ENCODE peak calls at places on chromosomes 11 and 22, in nine cellular contexts. L, Y, P, J, C, S, G, V and Q are unnamed samples.

GRCh38 chr11:26193714-26194373 is 138.1 kb upstream of the ANO3 start:
- DNase-seq in L (no peak), Y (no peak), P (no peak), J (no peak), C (no peak), S (no peak), G (no peak), V (no peak), Q (no peak)

GRCh38 chr11:126485986-126486635 is 130.6 kb downstream of the ST3GAL4 start:
- DNase-seq in L (no peak), Y (no peak), P (no peak), J (no peak), C (no peak), S (peak), G (no peak), V (no peak), Q (no peak)

GRCh38 chr11:24389575-24389974 is 107.3 kb upstream of the LUZP2 start:
- DNase-seq in L (no peak), Y (no peak), P (no peak), J (no peak), C (no peak), S (no peak), G (no peak), V (no peak), Q (no peak)

GRCh38 chr22:19824197-19825015 is 30.3 kb downstream of the GNB1L start:
- DNase-seq in L (no peak), Y (peak), P (peak), J (peak), C (no peak), S (no peak), G (peak), V (peak), Q (peak)

GRCh38 chr11:113615098-113615497 is 91.0 kb downstream of the TMPRSS5 start:
- DNase-seq in L (no peak), Y (no peak), P (no peak), J (no peak), C (no peak), S (no peak), G (no peak), V (no peak), Q (no peak)

GRCh38 chr22:29155966-29156365 is 49.7 kb upstream of the EMID1 start:
- DNase-seq in L (no peak), Y (no peak), P (no peak), J (peak), C (no peak), S (peak), G (no peak), V (no peak), Q (no peak)

GRCh38 chr11:117835576-117835975 is 11.0 kb upstream of the FXYD2 start:
- DNase-seq in L (no peak), Y (no peak), P (no peak), J (peak), C (peak), S (no peak), G (no peak), V (no peak), Q (peak)

GRCh38 chr22:27866136-27867091 is 52.6 kb downstream of the PITPNB start:
- DNase-seq in L (no peak), Y (peak), P (no peak), J (peak), C (peak), S (peak), G (no peak), V (peak), Q (no peak)

GRCh38 chr22:30127749-30128166 is 47.5 kb downstream of the HORMAD2 start:
- DNase-seq in L (no peak), Y (no peak), P (no peak), J (no peak), C (no peak), S (no peak), G (no peak), V (no peak), Q (no peak)

GRCh38 chr11:48019230-48019584 is 38.8 kb downstream of the PTPRJ start:
- DNase-seq in L (no peak), Y (no peak), P (no peak), J (no peak), C (no peak), S (no peak), G (peak), V (no peak), Q (no peak)

GRCh38 chr22:35601743-35602633 is 15.1 kb downstream of the MB start:
- DNase-seq in L (no peak), Y (peak), P (no peak), J (no peak), C (no peak), S (no peak), G (peak), V (no peak), Q (no peak)

GRCh38 chr22:26903030-26903856 is 245.9 kb downstream of the MIAT start:
- DNase-seq in L (no peak), Y (no peak), P (no peak), J (no peak), C (no peak), S (peak), G (no peak), V (no peak), Q (peak)

GRCh38 chr11:29018631-29019030 is 910.4 kb downstream of the METTL15 start:
- DNase-seq in L (no peak), Y (no peak), P (no peak), J (no peak), C (no peak), S (no peak), G (no peak), V (no peak), Q (no peak)

GRCh38 chr11:66692871-66693331 is 15.2 kb upstream of the RBM4B start:
- DNase-seq in L (no peak), Y (no peak), P (no peak), J (no peak), C (no peak), S (no peak), G (no peak), V (no peak), Q (no peak)

GRCh38 chr11:66696186-66696585 is 18.5 kb upstream of the RBM4B start:
- DNase-seq in L (no peak), Y (no peak), P (peak), J (no peak), C (no peak), S (no peak), G (no peak), V (no peak), Q (no peak)

GRCh38 chr11:66693356-66694055 is 15.8 kb upstream of the RBM4B start:
- DNase-seq in L (no peak), Y (no peak), P (no peak), J (no peak), C (no peak), S (no peak), G (no peak), V (no peak), Q (no peak)

GRCh38 chr11:66694056-66694410 is 16.3 kb upstream of the RBM4B start:
- DNase-seq in L (no peak), Y (peak), P (no peak), J (no peak), C (no peak), S (no peak), G (no peak), V (no peak), Q (no peak)

GRCh38 chr11:66694732-66695207 is 17.1 kb upstream of the RBM4B start:
- DNase-seq in L (peak), Y (peak), P (peak), J (peak), C (peak), S (peak), G (peak), V (peak), Q (peak)
- H3K27ac ChIP-seq in L (peak), Y (peak), P (no peak), J (no peak), C (no peak), S (no peak), G (no peak), V (no peak), Q (no peak)

GRCh38 chr22:31825513-31825912 is 71.7 kb downstream of the DEPDC5 start:
- DNase-seq in L (no peak), Y (no peak), P (no peak), J (no peak), C (no peak), S (no peak), G (no peak), V (no peak), Q (no peak)

GRCh38 chr22:31828739-31829138 is 74.9 kb downstream of the DEPDC5 start:
- DNase-seq in L (no peak), Y (no peak), P (no peak), J (no peak), C (no peak), S (no peak), G (no peak), V (no peak), Q (no peak)

GRCh38 chr22:31826443-31826842 is 72.6 kb downstream of the DEPDC5 start:
- DNase-seq in L (no peak), Y (no peak), P (no peak), J (no peak), C (no peak), S (no peak), G (no peak), V (no peak), Q (no peak)

GRCh38 chr22:31830721-31831070 is 76.9 kb downstream of the DEPDC5 start:
- DNase-seq in L (no peak), Y (no peak), P (no peak), J (no peak), C (no peak), S (no peak), G (peak), V (no peak), Q (no peak)

GRCh38 chr22:31829505-31829904 is 75.7 kb downstream of the DEPDC5 start:
- DNase-seq in L (no peak), Y (peak), P (no peak), J (no peak), C (peak), S (peak), G (no peak), V (no peak), Q (no peak)
- TF ChIP-seq POLR2A in L (no peak), Y (no peak), P (no peak), J (no peak), C (no peak), S (no peak), G (no peak), V (no peak), Q (no peak)

GRCh38 chr11:135075740-135076139 is 663.7 kb upstream of the B3GAT1 start:
- DNase-seq in L (no peak), Y (peak), P (no peak), J (peak), C (peak), S (peak), G (peak), V (no peak), Q (peak)

GRCh38 chr11:135073870-135074269 is 661.8 kb upstream of the B3GAT1 start:
- DNase-seq in L (no peak), Y (no peak), P (no peak), J (no peak), C (no peak), S (no peak), G (no peak), V (no peak), Q (no peak)

GRCh38 chr11:135073444-135073843 is 661.4 kb upstream of the B3GAT1 start:
- DNase-seq in L (no peak), Y (no peak), P (no peak), J (no peak), C (no peak), S (no peak), G (no peak), V (no peak), Q (no peak)

GRCh38 chr11:135069884-135070283 is 657.8 kb upstream of the B3GAT1 start:
- DNase-seq in L (no peak), Y (no peak), P (no peak), J (no peak), C (no peak), S (no peak), G (no peak), V (no peak), Q (no peak)

GRCh38 chr11:135074397-135074998 is 662.5 kb upstream of the B3GAT1 start:
- DNase-seq in L (no peak), Y (no peak), P (no peak), J (no peak), C (no peak), S (no peak), G (no peak), V (no peak), Q (no peak)
- TF ChIP-seq CTCF in L (no peak), Y (no peak), P (no peak), J (no peak), C (no peak), S (no peak), G (no peak), V (no peak), Q (peak)

GRCh38 chr11:1756791-1757771 is 6.6 kb downstream of the CTSD start:
- DNase-seq in L (no peak), Y (peak), P (peak), J (no peak), C (no peak), S (no peak), G (no peak), V (no peak), Q (no peak)

GRCh38 chr11:1759851-1760220 is 3.9 kb downstream of the CTSD start:
- DNase-seq in L (no peak), Y (no peak), P (peak), J (no peak), C (no peak), S (no peak), G (no peak), V (no peak), Q (no peak)

GRCh38 chr11:1758611-1759150 is 5.0 kb downstream of the CTSD start:
- DNase-seq in L (no peak), Y (no peak), P (no peak), J (no peak), C (no peak), S (no peak), G (no peak), V (no peak), Q (no peak)

GRCh38 chr11:1759151-1759850 is 4.4 kb downstream of the CTSD start:
- DNase-seq in L (no peak), Y (peak), P (peak), J (no peak), C (no peak), S (no peak), G (no peak), V (no peak), Q (no peak)

DNA sequence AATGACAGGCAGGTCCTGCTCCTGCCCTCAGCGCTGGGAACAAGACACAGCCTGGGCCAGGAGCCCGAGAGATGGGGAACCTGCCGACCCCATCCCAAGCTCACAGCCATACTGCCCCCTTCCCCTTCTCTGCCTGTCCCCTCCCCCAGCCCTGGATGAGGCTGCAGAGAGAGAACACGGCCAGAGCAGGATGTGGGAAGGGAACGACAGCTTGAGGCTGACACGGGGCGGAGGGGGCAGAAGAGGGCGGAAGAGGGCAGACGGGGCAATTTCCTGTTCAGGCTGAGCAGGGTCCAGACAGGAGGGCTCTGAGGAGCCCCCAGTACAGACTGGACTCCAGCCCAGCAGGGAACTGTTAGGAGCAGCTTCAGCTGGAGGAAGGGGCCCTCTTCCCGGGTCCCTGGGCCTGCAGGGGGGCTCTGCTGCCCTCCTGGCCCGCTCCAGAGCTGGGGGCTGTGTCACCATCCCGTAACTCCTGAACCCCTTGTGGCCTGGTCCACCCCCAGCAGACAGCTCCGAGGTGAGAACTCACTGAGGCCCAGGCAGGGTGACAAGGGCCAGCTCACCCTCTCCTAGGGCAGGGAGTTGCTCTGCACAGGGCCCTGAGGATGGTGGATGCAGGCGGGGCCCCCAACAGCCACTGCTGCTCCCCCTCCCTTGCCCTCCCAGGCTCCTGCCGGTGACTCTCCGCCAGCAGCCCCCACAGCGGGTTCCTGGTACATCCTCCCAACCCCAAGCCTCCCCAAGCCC is 5.7 kb downstream of the CTSD start:
- DNase-seq in L (no peak), Y (peak), P (peak), J (no peak), C (no peak), S (no peak), G (no peak), V (no peak), Q (no peak)
- H3K27ac ChIP-seq in L (peak), Y (peak), P (peak), J (no peak), C (no peak), S (no peak), G (no peak), V (no peak), Q (peak)

GRCh38 chr11:65047581-65048422 is 6.8 kb downstream of the SAC3D1 start:
- DNase-seq in L (no peak), Y (no peak), P (no peak), J (no peak), C (peak), S (peak), G (no peak), V (peak), Q (peak)

GRCh38 chr11:65043881-65044501 is 3.0 kb downstream of the SAC3D1 start:
- DNase-seq in L (no peak), Y (peak), P (no peak), J (no peak), C (no peak), S (no peak), G (peak), V (peak), Q (no peak)

GRCh38 chr11:65042899-65043298 is 1.9 kb downstream of the SAC3D1 start:
- DNase-seq in L (no peak), Y (no peak), P (no peak), J (no peak), C (no peak), S (no peak), G (no peak), V (no peak), Q (no peak)

GRCh38 chr11:65045061-65045460 is 4.1 kb downstream of the SAC3D1 start:
- DNase-seq in L (no peak), Y (no peak), P (no peak), J (no peak), C (no peak), S (no peak), G (no peak), V (no peak), Q (no peak)

DNA sequence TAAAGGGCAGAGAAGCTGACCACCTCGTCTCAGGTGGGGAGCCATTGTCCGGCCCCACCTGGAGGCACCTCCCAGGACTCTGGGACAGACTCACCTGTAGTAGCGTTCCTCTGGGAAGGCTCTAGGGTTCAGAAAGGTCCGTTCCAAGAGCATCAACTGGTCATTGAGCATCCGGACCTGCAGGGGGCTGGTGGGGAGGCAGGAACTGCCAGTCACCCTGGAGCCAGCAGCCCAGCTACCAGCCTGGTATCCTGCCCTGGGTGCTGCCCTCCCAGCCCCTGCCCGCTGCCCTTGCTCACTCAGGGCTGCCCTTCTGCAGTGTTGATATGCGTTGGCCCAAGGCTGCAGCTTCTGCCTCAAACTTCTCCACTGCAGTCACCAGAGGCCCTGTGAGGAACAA is 4.7 kb downstream of the SAC3D1 start:
- DNase-seq in L (no peak), Y (no peak), P (no peak), J (no peak), C (no peak), S (no peak), G (no peak), V (no peak), Q (no peak)
- TF ChIP-seq POLR2A in L (no peak), Y (no peak), P (no peak), J (no peak), C (no peak), S (no peak), G (no peak), V (no peak), Q (no peak)

GRCh38 chr11:86302092-86302793 is at the start of gene HIKESHI:
- DNase-seq in L (peak), Y (peak), P (peak), J (peak), C (peak), S (peak), G (peak), V (peak), Q (peak)
- TF ChIP-seq CTCF in L (no peak), Y (no peak), P (no peak), J (no peak), C (peak), S (peak), G (no peak), V (no peak), Q (no peak)

GRCh38 chr11:68934666-68935065 is 31.0 kb downstream of the IGHMBP2 start:
- DNase-seq in L (no peak), Y (no peak), P (no peak), J (no peak), C (no peak), S (no peak), G (no peak), V (no peak), Q (no peak)

GRCh38 chr11:68935516-68936357 is 32.0 kb downstream of the IGHMBP2 start:
- DNase-seq in L (no peak), Y (no peak), P (peak), J (no peak), C (no peak), S (no peak), G (no peak), V (no peak), Q (no peak)

GRCh38 chr11:68936676-68937620 is 33.3 kb downstream of the IGHMBP2 start:
- DNase-seq in L (no peak), Y (no peak), P (peak), J (no peak), C (no peak), S (no peak), G (no peak), V (no peak), Q (no peak)

GRCh38 chr11:68935066-68935465 is 31.4 kb downstream of the IGHMBP2 start:
- DNase-seq in L (no peak), Y (no peak), P (peak), J (no peak), C (no peak), S (no peak), G (no peak), V (no peak), Q (no peak)

GRCh38 chr11:68936358-68936636 is 32.6 kb downstream of the IGHMBP2 start:
- DNase-seq in L (no peak), Y (no peak), P (peak), J (no peak), C (no peak), S (no peak), G (no peak), V (no peak), Q (no peak)
- H3K27ac ChIP-seq in L (no peak), Y (no peak), P (no peak), J (no peak), C (no peak), S (no peak), G (no peak), V (no peak), Q (no peak)